ENCODE peak calls at places on chromosomes 7 and 10, in six cellular contexts. H, X, C, Q, W and O are unnamed samples.

GRCh38 chr7:45501788-45502187 is 72.4 kb upstream of the ADCY1 start:
- DNase-seq in H (no peak), X (no peak), C (peak), Q (no peak), W (no peak), O (no peak)

GRCh38 chr10:33066558-33067236 is 108.7 kb upstream of the ITGB1 start:
- DNase-seq in H (no peak), X (no peak), C (no peak), Q (no peak), W (no peak), O (no peak)

GRCh38 chr7:98329100-98329871 is 47.8 kb downstream of the BRI3 start:
- DNase-seq in H (no peak), X (no peak), C (peak), Q (no peak), W (no peak), O (no peak)

GRCh38 chr10:104331208-104331838 is 6.9 kb downstream of the ITPRIP start:
- DNase-seq in H (peak), X (peak), C (no peak), Q (no peak), W (no peak), O (no peak)

GRCh38 chr10:51687296-51687695 is 12.1 kb downstream of the CSTF2T start:
- DNase-seq in H (no peak), X (no peak), C (no peak), Q (no peak), W (no peak), O (no peak)

GRCh38 chr7:129670636-129671035 is 59.1 kb downstream of the NRF1 start:
- DNase-seq in H (no peak), X (no peak), C (no peak), Q (no peak), W (no peak), O (no peak)

GRCh38 chr7:106623846-106624245 is 37.1 kb downstream of the CCDC71L start:
- DNase-seq in H (no peak), X (no peak), C (no peak), Q (no peak), W (no peak), O (no peak)

GRCh38 chr10:124953421-124953820 is 11.5 kb downstream of the ZRANB1 start:
- DNase-seq in H (no peak), X (no peak), C (no peak), Q (no peak), W (no peak), O (no peak)

GRCh38 chr7:25726180-25726579 is 425.8 kb upstream of the NFE2L3 start:
- DNase-seq in H (no peak), X (no peak), C (no peak), Q (no peak), W (no peak), O (no peak)

GRCh38 chr10:15504101-15504840 is 133.2 kb upstream of the FAM171A1 start:
- DNase-seq in H (no peak), X (no peak), C (no peak), Q (no peak), W (peak), O (no peak)

GRCh38 chr10:75956624-75957023 is 525.2 kb downstream of the LRMDA start:
- DNase-seq in H (no peak), X (no peak), C (no peak), Q (no peak), W (no peak), O (no peak)

GRCh38 chr10:90378524-90379076 is 479.2 kb downstream of the HTR7 start:
- DNase-seq in H (peak), X (no peak), C (no peak), Q (no peak), W (no peak), O (no peak)